ENCODE peak calls at places on chromosomes 7 and 10, in eight cellular contexts. Q is IMR-90, S is A549, B is adrenal gland, L is ovary, K is transverse colon, V is suprapubic skin, X is heart left ventricle. J is an unnamed sample.
A peak's percentile ranks its signal among the peaks of the same experiment; 100 is the strongest.

GRCh38 chr7:137001041-137001440 is 132.6 kb downstream of the CHRM2 start:
- DNase-seq in K (no peak), L (no peak), S (no peak), V (no peak), B (no peak), Q (peak; percentile 55), X (no peak), J (no peak)

GRCh38 chr10:30529373-30529998 is 95.5 kb downstream of the MAP3K8 start:
- DNase-seq in V (peak; percentile 75), K (peak; percentile 80), B (peak; percentile 63), L (no peak), S (no peak), X (peak; percentile 70), Q (no peak), J (peak; percentile 8)

GRCh38 chr7:29896685-29897411 is 90.5 kb downstream of the WIPF3 start:
- DNase-seq in S (no peak), X (no peak), Q (peak; percentile 40), L (no peak), B (no peak), V (no peak), K (no peak), J (no peak)

GRCh38 chr10:99235872-99236626 is 397 bp upstream of the HPSE2 start:
- DNase-seq in X (no peak), B (no peak), L (no peak), K (no peak), S (no peak), V (no peak), Q (no peak), J (no peak)

GRCh38 chr7:29122081-29122480 is 24.3 kb downstream of the CPVL start:
- DNase-seq in B (no peak), Q (no peak), S (no peak), V (no peak), L (no peak), K (no peak), X (no peak), J (no peak)

GRCh38 chr7:114508096-114508495 is 93.5 kb downstream of the FOXP2 start:
- DNase-seq in V (no peak), L (no peak), X (no peak), S (no peak), Q (peak; percentile 47), B (no peak), K (no peak), J (no peak)

GRCh38 chr10:79159141-79159619 is 90.4 kb downstream of the ZMIZ1 start:
- DNase-seq in X (no peak), K (no peak), S (no peak), L (no peak), V (peak; percentile 78), B (peak; percentile 80), Q (peak; percentile 83), J (no peak)

GRCh38 chr7:135254-135653 is 57.1 kb upstream of the FAM20C start:
- DNase-seq in X (no peak), B (no peak), K (no peak), L (no peak), Q (no peak), S (no peak), V (no peak), J (no peak)

GRCh38 chr7:85851571-85852193 is 664.8 kb upstream of the SEMA3D start:
- DNase-seq in K (no peak), Q (peak; percentile 69), L (no peak), V (no peak), B (no peak), S (peak; percentile 68), X (no peak), J (no peak)

GRCh38 chr7:1136841-1137516 is 23.0 kb downstream of the ZFAND2A start:
- DNase-seq in V (no peak), B (no peak), K (no peak), L (no peak), Q (no peak), X (no peak), S (peak; percentile 39), J (no peak)

GRCh38 chr10:119250641-119251314 is 43.4 kb downstream of the GRK5 start:
- DNase-seq in K (no peak), Q (peak; percentile 98), V (no peak), X (no peak), S (peak; percentile 66), B (no peak), L (no peak), J (no peak)

GRCh38 chr7:151404216-151405011 is 5.4 kb downstream of the WDR86 start:
- DNase-seq in L (no peak), B (peak; percentile 49), V (no peak), S (peak; percentile 55), X (no peak), K (peak; percentile 34), Q (no peak), J (no peak)

GRCh38 chr10:100350914-100351485 is 4.0 kb downstream of the SCD start:
- DNase-seq in L (no peak), Q (no peak), B (no peak), V (no peak), S (no peak), X (no peak), K (no peak), J (no peak)

GRCh38 chr10:100347568-100348195 is 649 bp downstream of the SCD start:
- DNase-seq in Q (no peak), K (no peak), S (no peak), L (no peak), B (no peak), X (no peak), V (no peak), J (no peak)

GRCh38 chr10:100349087-100349486 is 2.1 kb downstream of the SCD start:
- DNase-seq in L (no peak), V (no peak), K (no peak), B (no peak), X (no peak), Q (no peak), S (no peak), J (no peak)

GRCh38 chr10:100348389-100348927 is 1.4 kb downstream of the SCD start:
- DNase-seq in L (no peak), S (no peak), B (no peak), K (no peak), Q (no peak), V (no peak), X (no peak), J (no peak)

DNA sequence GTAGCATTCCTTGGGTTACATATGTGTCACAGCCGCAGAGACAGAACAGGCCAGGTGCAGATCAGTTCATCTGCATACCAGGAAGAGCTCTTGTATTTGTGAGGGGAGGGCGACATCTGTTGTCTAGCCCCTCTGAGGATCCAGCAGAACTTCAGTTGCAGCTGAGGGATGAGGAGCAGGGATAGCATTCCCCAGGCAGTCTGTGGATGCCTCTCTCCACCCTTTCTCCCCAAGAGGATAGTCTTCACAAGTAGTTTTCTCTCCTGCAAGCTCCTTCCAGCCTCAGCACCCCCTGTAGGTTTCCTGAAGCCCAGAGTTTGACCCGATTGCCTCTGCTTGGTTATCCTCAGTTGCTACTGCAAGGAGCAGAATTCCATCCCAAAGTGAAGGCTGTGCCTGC is 2.6 kb downstream of the SCD start:
- DNase-seq in L (no peak), Q (no peak), S (no peak), X (no peak), B (no peak), V (no peak), K (no peak), J (no peak)
- H3K4me3 ChIP-seq in L (no peak overlapping the region), Q (no peak overlapping the region), S (peak overlapping the region; percentile 99), X (no peak overlapping the region), B (no peak overlapping the region), V (no peak overlapping the region), K (no peak overlapping the region), J (no peak overlapping the region)

GRCh38 chr10:113494736-113495135 is 58.1 kb upstream of the HABP2 start:
- DNase-seq in S (no peak), B (no peak), X (no peak), V (no peak), L (no peak), K (no peak), Q (no peak), J (no peak)
- H3K4me1 ChIP-seq in S (no peaks in the 10 kb centered on the region), B (peaks cover 17% of the 10 kb centered on the region), X (no peaks in the 10 kb centered on the region), V (peaks cover 49% of the 10 kb centered on the region), L (peaks cover 24% of the 10 kb centered on the region), K (no peaks in the 10 kb centered on the region), Q (no peaks in the 10 kb centered on the region), J (no peaks in the 10 kb centered on the region)

DNA sequence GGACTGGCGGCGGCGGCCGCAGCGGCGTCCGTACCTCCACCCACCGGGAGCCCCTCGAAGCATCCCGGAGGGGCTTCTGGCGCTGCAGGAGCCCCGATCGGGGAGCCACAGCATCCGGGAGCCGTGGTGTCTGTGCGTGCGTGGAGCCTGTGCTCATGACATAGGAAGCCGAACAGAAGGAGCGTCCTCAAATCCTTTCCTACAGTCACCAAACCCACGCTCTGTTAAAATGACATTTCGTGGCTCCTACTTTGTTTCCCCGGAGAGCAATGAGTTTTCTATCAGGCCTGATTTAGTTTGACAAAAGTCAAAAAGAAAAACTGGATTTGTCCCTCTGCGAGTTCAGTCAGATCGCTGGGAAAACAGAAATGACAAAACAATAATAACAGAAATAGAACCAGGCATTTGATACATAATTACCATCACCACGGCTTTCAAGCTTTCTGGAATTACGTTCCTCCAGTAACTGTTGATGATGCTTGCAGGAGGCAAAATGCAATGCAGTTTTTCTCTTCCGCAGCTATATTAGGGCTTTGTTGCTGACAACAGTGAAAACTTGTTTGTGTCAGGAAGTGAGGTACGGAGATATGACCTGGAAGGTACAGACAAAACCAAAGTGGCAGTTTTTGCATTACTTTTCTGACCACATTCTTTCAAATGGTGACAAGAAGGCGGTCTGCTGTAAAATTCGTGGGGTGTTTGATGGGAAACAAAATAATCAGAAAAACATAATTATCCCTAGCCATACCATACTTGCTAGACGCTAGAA is 219.3 kb upstream of the MKLN1 start:
- DNase-seq in K (peak; percentile 19), B (no peak), Q (peak; percentile 21), X (no peak), V (no peak), S (peak; percentile 39), L (no peak), J (no peak)
- TF ChIP-seq POLR2A in K (peak; percentile 68), B (peak; percentile 50), Q (no peak), X (no peak), V (no peak), S (no peak), L (no peak), J (no peak)

GRCh38 chr7:71860572-71860971 is 551.6 kb downstream of the CALN1 start:
- DNase-seq in V (no peak), S (no peak), L (no peak), K (no peak), Q (no peak), X (no peak), B (no peak), J (no peak)

GRCh38 chr7:71864130-71864529 is 548.0 kb downstream of the CALN1 start:
- DNase-seq in X (no peak), S (no peak), K (no peak), L (no peak), Q (no peak), B (no peak), V (no peak), J (no peak)

GRCh38 chr7:71867626-71868025 is 544.5 kb downstream of the CALN1 start:
- DNase-seq in L (no peak), X (no peak), B (no peak), S (no peak), Q (no peak), V (no peak), K (no peak), J (no peak)

GRCh38 chr7:71868797-71869196 is 543.3 kb downstream of the CALN1 start:
- DNase-seq in L (no peak), X (no peak), K (no peak), V (no peak), Q (no peak), S (peak; percentile 4), B (no peak), J (no peak)

DNA sequence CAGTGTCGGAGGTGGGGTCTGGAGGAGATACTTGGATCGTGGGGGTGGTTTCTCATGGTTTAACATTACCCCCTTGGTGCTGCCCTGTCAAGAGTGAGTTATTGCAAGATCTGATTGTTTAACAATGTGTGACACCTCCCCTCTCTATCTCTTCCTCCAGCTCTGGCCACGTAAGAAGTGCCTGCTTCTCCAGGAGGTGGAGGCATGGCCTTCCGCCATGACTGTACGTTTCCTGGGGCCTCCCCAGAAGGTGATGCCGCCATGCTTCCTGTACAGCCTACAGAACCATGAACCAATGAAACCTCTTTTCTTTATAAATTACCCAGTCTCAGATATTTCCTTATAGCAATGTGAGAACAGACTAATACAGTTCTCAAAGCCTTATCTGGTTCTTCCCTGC is 547.0 kb downstream of the CALN1 start:
- DNase-seq in K (no peak), V (no peak), S (no peak), X (no peak), L (no peak), B (no peak), Q (no peak), J (no peak)
- H3K4me3 ChIP-seq in K (no peak overlapping the region), V (no peak overlapping the region), S (no peak overlapping the region), X (no peak overlapping the region), L (no peak overlapping the region), B (no peak overlapping the region), Q (no peak overlapping the region), J (no peak overlapping the region)